ENCODE peak calls at places on chromosomes 12 and 14, in four cellular contexts. One of them, this sample, is unnamed.

GRCh38 chr12:123478762-123479161 is 20.8 kb downstream of the SNRNP35 start:
- DNase-seq in AG04450: no peak
- DNase-seq in uterus: no peak
- DNase-seq in ovary: no peak
- DNase-seq in this sample: no peak

GRCh38 chr12:52087961-52088820 is 8.7 kb downstream of the SMIM41 start:
- DNase-seq in AG04450: no peak
- DNase-seq in uterus: no peak
- DNase-seq in ovary: no peak
- DNase-seq in this sample: peak

GRCh38 chr14:105487449-105487985 is 831 bp downstream of the CRIP1 start:
- DNase-seq in AG04450: no peak
- DNase-seq in uterus: peak
- DNase-seq in ovary: no peak
- DNase-seq in this sample: no peak

GRCh38 chr12:69837191-69838085 is 12.4 kb downstream of the MYRFL start:
- DNase-seq in AG04450: no peak
- DNase-seq in uterus: no peak
- DNase-seq in ovary: no peak
- DNase-seq in this sample: no peak

GRCh38 chr12:113204806-113205205 is 16.5 kb upstream of the TPCN1 start:
- DNase-seq in AG04450: no peak
- DNase-seq in uterus: no peak
- DNase-seq in ovary: no peak
- DNase-seq in this sample: no peak

GRCh38 chr14:35292770-35293561 is 784 bp downstream of the PSMA6 start:
- DNase-seq in AG04450: no peak
- DNase-seq in uterus: no peak
- DNase-seq in ovary: no peak
- DNase-seq in this sample: no peak

GRCh38 chr12:2432856-2433255 is 361.9 kb upstream of the FKBP4 start:
- DNase-seq in AG04450: no peak
- DNase-seq in uterus: no peak
- DNase-seq in ovary: no peak
- DNase-seq in this sample: no peak

GRCh38 chr12:55724226-55724939 is 4.2 kb downstream of the RDH5 start:
- DNase-seq in AG04450: no peak
- DNase-seq in uterus: no peak
- DNase-seq in ovary: peak
- DNase-seq in this sample: peak

GRCh38 chr12:71138011-71138410 is 19.8 kb downstream of the TSPAN8 start:
- DNase-seq in AG04450: no peak
- DNase-seq in uterus: no peak
- DNase-seq in ovary: no peak
- DNase-seq in this sample: no peak

GRCh38 chr12:125148316-125148715 is 83.1 kb downstream of the AACS start:
- DNase-seq in AG04450: no peak
- DNase-seq in uterus: no peak
- DNase-seq in ovary: no peak
- DNase-seq in this sample: no peak

GRCh38 chr12:3170423-3171194 is 93.4 kb downstream of the TSPAN9 start:
- DNase-seq in AG04450: peak
- DNase-seq in uterus: no peak
- DNase-seq in ovary: no peak
- DNase-seq in this sample: no peak

GRCh38 chr12:126383506-126383905 is 1318.3 kb downstream of the AACS start:
- DNase-seq in AG04450: no peak
- DNase-seq in uterus: no peak
- DNase-seq in ovary: no peak
- DNase-seq in this sample: no peak

GRCh38 chr12:6226002-6226700 is 26.0 kb downstream of the CD9 start:
- DNase-seq in AG04450: no peak
- DNase-seq in uterus: peak
- DNase-seq in ovary: peak
- DNase-seq in this sample: no peak

GRCh38 chr12:113149361-113150150 is at the start of gene CFAP73:
- DNase-seq in AG04450: peak
- DNase-seq in uterus: no peak
- DNase-seq in ovary: peak
- DNase-seq in this sample: no peak

GRCh38 chr12:6375269-6376078 is at the start of gene SCNN1A:
- DNase-seq in AG04450: no peak
- DNase-seq in uterus: peak
- DNase-seq in ovary: peak
- DNase-seq in this sample: no peak

GRCh38 chr12:123761841-123762714 is at the start of gene DNAH10:
- DNase-seq in AG04450: no peak
- DNase-seq in uterus: no peak
- DNase-seq in ovary: no peak
- DNase-seq in this sample: peak

GRCh38 chr12:87670448-87670847 is 358.8 kb downstream of the C12orf50 start:
- DNase-seq in AG04450: no peak
- DNase-seq in uterus: no peak
- DNase-seq in ovary: no peak
- DNase-seq in this sample: no peak

GRCh38 chr12:92912052-92912451 is 17.0 kb downstream of the EEA1 start:
- DNase-seq in AG04450: no peak
- DNase-seq in uterus: no peak
- DNase-seq in ovary: no peak
- DNase-seq in this sample: peak

GRCh38 chr12:126926023-126926600 is 1340.9 kb upstream of the TMEM132C start:
- DNase-seq in AG04450: no peak
- DNase-seq in uterus: no peak
- DNase-seq in ovary: no peak
- DNase-seq in this sample: no peak

GRCh38 chr14:89137514-89138163 is 279.4 kb downstream of the FOXN3 start:
- DNase-seq in AG04450: peak
- DNase-seq in uterus: no peak
- DNase-seq in ovary: no peak
- DNase-seq in this sample: no peak

GRCh38 chr14:72863216-72864006 is 30.5 kb downstream of the DPF3 start:
- DNase-seq in AG04450: no peak
- DNase-seq in uterus: no peak
- DNase-seq in ovary: no peak
- DNase-seq in this sample: peak
- TF ChIP-seq CTCF in AG04450: no peak
- TF ChIP-seq CTCF in uterus: no peak
- TF ChIP-seq CTCF in ovary: no peak
- TF ChIP-seq CTCF in this sample: no peak

GRCh38 chr12:96617178-96617577 is 127.8 kb downstream of the CFAP54 start:
- DNase-seq in AG04450: no peak
- DNase-seq in uterus: no peak
- DNase-seq in ovary: no peak
- DNase-seq in this sample: no peak
- TF ChIP-seq CTCF in AG04450: peak
- TF ChIP-seq CTCF in uterus: no peak
- TF ChIP-seq CTCF in ovary: no peak
- TF ChIP-seq CTCF in this sample: no peak

GRCh38 chr14:64760916-64761315 is 56.7 kb downstream of the PLEKHG3 start:
- DNase-seq in AG04450: no peak
- DNase-seq in uterus: no peak
- DNase-seq in ovary: peak
- DNase-seq in this sample: no peak

GRCh38 chr14:64760146-64760755 is 56.0 kb downstream of the PLEKHG3 start:
- DNase-seq in AG04450: no peak
- DNase-seq in uterus: no peak
- DNase-seq in ovary: peak
- DNase-seq in this sample: peak

GRCh38 chr14:64762044-64763034 is 58.1 kb downstream of the PLEKHG3 start:
- DNase-seq in AG04450: peak
- DNase-seq in uterus: peak
- DNase-seq in ovary: peak
- DNase-seq in this sample: no peak

GRCh38 chr14:64763089-64763782 is 59.0 kb downstream of the PLEKHG3 start:
- DNase-seq in AG04450: no peak
- DNase-seq in uterus: no peak
- DNase-seq in ovary: no peak
- DNase-seq in this sample: no peak

DNA sequence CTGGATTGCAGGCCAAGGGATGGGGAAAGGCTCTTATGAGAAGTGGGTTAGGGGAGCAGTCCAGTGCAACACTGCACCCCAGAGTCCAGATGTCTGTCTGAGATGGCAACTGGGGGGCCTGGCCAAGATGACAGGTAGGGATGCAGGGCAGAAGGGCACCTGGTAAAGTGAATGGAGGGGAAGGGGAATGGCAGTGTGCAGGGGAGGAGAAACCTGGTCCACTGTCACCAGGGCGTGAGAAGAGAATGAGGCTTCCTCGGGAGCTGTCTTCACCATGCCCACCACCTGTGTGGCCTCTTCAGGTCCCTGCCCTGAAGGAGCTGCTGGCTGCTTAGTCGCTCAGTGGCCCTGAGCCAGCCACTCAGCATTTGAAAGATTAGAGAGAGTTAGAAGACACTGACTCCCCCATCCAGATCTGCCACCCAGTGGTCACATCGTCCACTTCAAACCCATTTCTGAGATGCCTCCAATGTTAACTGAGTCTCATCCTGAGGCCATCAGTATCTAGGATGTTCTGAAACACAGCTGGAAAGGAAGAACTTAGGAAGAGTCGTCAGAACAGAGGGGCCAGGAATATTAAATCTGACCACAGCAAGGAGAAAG is 57.3 kb downstream of the PLEKHG3 start:
- DNase-seq in AG04450: no peak
- DNase-seq in uterus: peak
- DNase-seq in ovary: peak
- DNase-seq in this sample: no peak
- TF ChIP-seq CTCF in AG04450: peak
- TF ChIP-seq CTCF in uterus: no peak
- TF ChIP-seq CTCF in ovary: peak
- TF ChIP-seq CTCF in this sample: no peak

DNA sequence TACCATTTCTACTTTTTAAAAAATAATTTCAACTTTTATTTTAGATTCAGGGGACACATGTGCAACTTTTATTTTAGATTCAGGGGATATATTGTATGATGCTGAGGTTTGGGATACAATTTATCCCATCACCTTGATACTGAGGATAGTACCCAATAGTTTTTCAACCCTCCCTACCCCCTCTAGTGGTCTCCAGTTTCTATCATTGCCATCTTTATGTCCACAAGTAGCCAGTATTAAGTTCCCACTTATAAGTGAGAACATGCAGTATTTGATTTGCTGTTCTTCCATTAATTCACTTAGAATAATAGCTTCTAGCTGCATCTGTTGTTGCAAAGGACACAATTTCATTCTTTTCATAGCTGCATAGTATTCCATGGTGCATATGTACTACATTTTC is 162.5 kb downstream of the ANKS1B start:
- DNase-seq in AG04450: no peak
- DNase-seq in uterus: no peak
- DNase-seq in ovary: no peak
- DNase-seq in this sample: no peak
- TF ChIP-seq CTCF in AG04450: no peak
- TF ChIP-seq CTCF in uterus: no peak
- TF ChIP-seq CTCF in ovary: no peak
- TF ChIP-seq CTCF in this sample: no peak

DNA sequence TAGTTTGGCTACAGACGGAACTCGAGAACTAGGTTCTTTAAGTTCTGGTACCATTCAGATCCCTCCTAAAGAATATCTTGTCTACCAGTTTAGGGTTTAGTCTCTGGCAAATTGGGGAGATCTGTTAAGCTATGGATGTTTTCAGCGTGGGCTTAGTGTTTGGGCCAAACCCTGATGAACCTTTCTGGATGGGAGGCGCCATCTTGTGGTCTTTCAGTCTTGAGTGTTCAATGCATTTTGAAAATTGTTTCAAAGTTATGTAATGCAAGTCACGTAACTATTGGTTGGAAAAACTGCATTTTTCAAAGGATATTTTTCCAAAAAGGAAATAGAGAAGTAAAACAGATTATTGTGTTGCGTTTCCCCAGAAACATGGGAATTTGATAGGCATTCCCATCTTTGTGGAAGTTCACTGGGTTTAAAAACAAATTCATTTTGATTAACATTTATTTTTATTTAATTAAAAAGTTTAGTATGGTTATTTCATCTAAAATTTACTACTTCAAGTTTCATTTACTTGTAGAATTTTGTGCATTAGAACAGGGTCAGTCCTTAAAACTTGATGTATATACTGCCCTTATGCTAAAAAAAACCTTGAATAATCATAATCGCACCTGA is 169.0 kb downstream of the PRIMA1 start:
- DNase-seq in AG04450: no peak
- DNase-seq in uterus: no peak
- DNase-seq in ovary: no peak
- DNase-seq in this sample: peak
- TF ChIP-seq CTCF in AG04450: peak
- TF ChIP-seq CTCF in uterus: peak
- TF ChIP-seq CTCF in ovary: no peak
- TF ChIP-seq CTCF in this sample: peak

GRCh38 chr14:95817271-95817670 is 59.4 kb upstream of the TUNAR start:
- DNase-seq in AG04450: no peak
- DNase-seq in uterus: no peak
- DNase-seq in ovary: no peak
- DNase-seq in this sample: no peak
- TF ChIP-seq CTCF in AG04450: no peak
- TF ChIP-seq CTCF in uterus: no peak
- TF ChIP-seq CTCF in ovary: no peak
- TF ChIP-seq CTCF in this sample: no peak

GRCh38 chr14:103124501-103125001 is 1.3 kb downstream of the TNFAIP2 start:
- DNase-seq in AG04450: no peak
- DNase-seq in uterus: no peak
- DNase-seq in ovary: peak
- DNase-seq in this sample: no peak

GRCh38 chr14:103121846-103122577 is 1.2 kb upstream of the TNFAIP2 start:
- DNase-seq in AG04450: no peak
- DNase-seq in uterus: peak
- DNase-seq in ovary: peak
- DNase-seq in this sample: no peak

GRCh38 chr14:103122578-103123127 is 608 bp upstream of the TNFAIP2 start:
- DNase-seq in AG04450: no peak
- DNase-seq in uterus: no peak
- DNase-seq in ovary: peak
- DNase-seq in this sample: no peak

GRCh38 chr14:103123634-103124500 is 606 bp downstream of the TNFAIP2 start:
- DNase-seq in AG04450: no peak
- DNase-seq in uterus: peak
- DNase-seq in ovary: peak
- DNase-seq in this sample: no peak

GRCh38 chr14:103123128-103123633 is at the start of gene TNFAIP2:
- DNase-seq in AG04450: no peak
- DNase-seq in uterus: peak
- DNase-seq in ovary: peak
- DNase-seq in this sample: peak
- TF ChIP-seq CTCF in AG04450: no peak
- TF ChIP-seq CTCF in uterus: no peak
- TF ChIP-seq CTCF in ovary: no peak
- TF ChIP-seq CTCF in this sample: no peak

GRCh38 chr12:81992461-81992860 is 233.3 kb upstream of the PPFIA2 start:
- DNase-seq in AG04450: no peak
- DNase-seq in uterus: no peak
- DNase-seq in ovary: no peak
- DNase-seq in this sample: no peak
- TF ChIP-seq CTCF in AG04450: no peak
- TF ChIP-seq CTCF in uterus: no peak
- TF ChIP-seq CTCF in ovary: no peak
- TF ChIP-seq CTCF in this sample: peak

GRCh38 chr12:49019435-49020317 is 1.1 kb upstream of the PRKAG1 start:
- DNase-seq in AG04450: no peak
- DNase-seq in uterus: no peak
- DNase-seq in ovary: no peak
- DNase-seq in this sample: peak
- TF ChIP-seq CTCF in AG04450: peak
- TF ChIP-seq CTCF in uterus: no peak
- TF ChIP-seq CTCF in ovary: no peak
- TF ChIP-seq CTCF in this sample: peak

This sample was measured in GM13977.